ENCODE peak calls at places on chromosomes 13 and 19, in nine cellular contexts. U, C, S, J, M, E, W, X and B are unnamed samples.

GRCh38 chr19:3058821-3059314 is 3.4 kb downstream of the TLE5 start:
- DNase-seq in U (no peak), C (no peak), S (no peak), J (no peak), M (no peak), E (no peak), W (no peak), X (no peak), B (no peak)

GRCh38 chr19:38358071-38358470 is 16.3 kb upstream of the PSMD8 start:
- DNase-seq in U (no peak), C (no peak), S (no peak), J (no peak), M (no peak), E (no peak), W (no peak), X (no peak), B (no peak)

GRCh38 chr19:18967358-18968146 is 26.5 kb upstream of the HOMER3 start:
- DNase-seq in U (no peak), C (no peak), S (peak), J (peak), M (peak), E (peak), W (no peak), X (no peak), B (peak)

GRCh38 chr13:103883152-103883551 is 816.9 kb upstream of the SLC10A2 start:
- DNase-seq in U (no peak), C (no peak), S (peak), J (peak), M (peak), E (peak), W (no peak), X (peak), B (peak)

GRCh38 chr19:38898788-38899446 is 501 bp downstream of the SIRT2 start:
- DNase-seq in U (no peak), C (no peak), S (no peak), J (no peak), M (no peak), E (peak), W (no peak), X (no peak), B (no peak)

GRCh38 chr13:39536274-39536673 is 66.7 kb downstream of the LHFPL6 start:
- DNase-seq in U (no peak), C (no peak), S (no peak), J (no peak), M (no peak), E (no peak), W (no peak), X (no peak), B (no peak)

GRCh38 chr19:46218160-46218559 is 11.4 kb upstream of the IGFL1 start:
- DNase-seq in U (no peak), C (no peak), S (no peak), J (peak), M (no peak), E (no peak), W (peak), X (peak), B (no peak)

GRCh38 chr13:40445557-40445990 is 220.9 kb downstream of the FOXO1 start:
- DNase-seq in U (peak), C (no peak), S (peak), J (peak), M (no peak), E (no peak), W (no peak), X (no peak), B (peak)

GRCh38 chr19:17794731-17795494 is at the start of gene B3GNT3:
- DNase-seq in U (no peak), C (no peak), S (no peak), J (no peak), M (no peak), E (peak), W (peak), X (peak), B (peak)

GRCh38 chr13:26965976-26966375 is 205.4 kb upstream of the GPR12 start:
- DNase-seq in U (no peak), C (no peak), S (no peak), J (no peak), M (no peak), E (no peak), W (no peak), X (no peak), B (no peak)

GRCh38 chr19:58317481-58318072 is 9.2 kb upstream of the ZSCAN22 start:
- DNase-seq in U (no peak), C (no peak), S (no peak), J (peak), M (no peak), E (no peak), W (peak), X (no peak), B (no peak)

GRCh38 chr19:48713041-48713863 is 6.3 kb downstream of the MAMSTR start:
- DNase-seq in U (no peak), C (no peak), S (peak), J (no peak), M (no peak), E (no peak), W (peak), X (no peak), B (no peak)

GRCh38 chr13:93145199-93145598 is 81.4 kb upstream of the GPC6 start:
- DNase-seq in U (no peak), C (no peak), S (no peak), J (no peak), M (no peak), E (no peak), W (no peak), X (no peak), B (no peak)

GRCh38 chr19:46265217-46265828 is 31.5 kb upstream of the HIF3A start:
- DNase-seq in U (peak), C (no peak), S (no peak), J (peak), M (no peak), E (peak), W (peak), X (peak), B (peak)

GRCh38 chr19:10916602-10917001 is 11.8 kb downstream of the YIPF2 start:
- DNase-seq in U (no peak), C (no peak), S (no peak), J (no peak), M (no peak), E (no peak), W (no peak), X (no peak), B (no peak)

GRCh38 chr13:38856065-38856464 is 134.6 kb downstream of the STOML3 start:
- DNase-seq in U (no peak), C (no peak), S (no peak), J (no peak), M (no peak), E (no peak), W (no peak), X (no peak), B (no peak)

GRCh38 chr13:79354285-79354684 is 51.8 kb downstream of the RBM26 start:
- DNase-seq in U (no peak), C (no peak), S (no peak), J (peak), M (no peak), E (no peak), W (no peak), X (no peak), B (no peak)

GRCh38 chr13:25233861-25234260 is 53.4 kb downstream of the MTMR6 start:
- DNase-seq in U (no peak), C (no peak), S (no peak), J (no peak), M (no peak), E (no peak), W (no peak), X (no peak), B (no peak)

GRCh38 chr19:6101291-6101690 is 9.0 kb downstream of the RFX2 start:
- DNase-seq in U (no peak), C (no peak), S (no peak), J (no peak), M (no peak), E (no peak), W (no peak), X (no peak), B (no peak)

GRCh38 chr13:25901460-25902376 is 150.1 kb downstream of the SHISA2 start:
- DNase-seq in U (no peak), C (no peak), S (no peak), J (peak), M (no peak), E (peak), W (no peak), X (no peak), B (no peak)

GRCh38 chr13:33150146-33150545 is 133.9 kb downstream of the KL start:
- DNase-seq in U (no peak), C (no peak), S (no peak), J (peak), M (no peak), E (no peak), W (no peak), X (no peak), B (no peak)

GRCh38 chr13:33487575-33488243 is 202.2 kb upstream of the STARD13 start:
- DNase-seq in U (peak), C (no peak), S (no peak), J (peak), M (no peak), E (no peak), W (peak), X (no peak), B (no peak)

GRCh38 chr13:25899952-25900351 is 151.9 kb downstream of the SHISA2 start:
- DNase-seq in U (no peak), C (no peak), S (no peak), J (no peak), M (no peak), E (no peak), W (no peak), X (no peak), B (no peak)

GRCh38 chr19:54231077-54231931 is 8.5 kb upstream of the LILRB3 start:
- DNase-seq in U (peak), C (no peak), S (peak), J (peak), M (peak), E (peak), W (peak), X (peak), B (peak)

GRCh38 chr13:44393391-44393790 is 19.8 kb downstream of the SERP2 start:
- DNase-seq in U (no peak), C (no peak), S (no peak), J (peak), M (peak), E (peak), W (no peak), X (no peak), B (peak)

GRCh38 chr13:46796129-46796514 is 839 bp downstream of the ESD start:
- DNase-seq in U (no peak), C (no peak), S (no peak), J (no peak), M (no peak), E (no peak), W (peak), X (no peak), B (no peak)

GRCh38 chr13:34587586-34587985 is 354.5 kb upstream of the NBEA start:
- DNase-seq in U (no peak), C (no peak), S (no peak), J (no peak), M (no peak), E (no peak), W (no peak), X (no peak), B (no peak)

GRCh38 chr19:10617409-10618121 is 7.8 kb upstream of the SLC44A2 start:
- DNase-seq in U (no peak), C (no peak), S (no peak), J (no peak), M (no peak), E (peak), W (peak), X (no peak), B (no peak)

GRCh38 chr19:50025022-50025793 is at the start of gene VRK3:
- DNase-seq in U (peak), C (peak), S (peak), J (peak), M (peak), E (peak), W (peak), X (peak), B (peak)
- TF ChIP-seq POLR2A in U (peak), C (peak), S (no peak), J (peak), M (peak), E (peak), W (peak), X (no peak), B (peak)

GRCh38 chr13:99085846-99086148 is 107.9 kb upstream of the DOCK9 start:
- DNase-seq in U (no peak), C (no peak), S (no peak), J (no peak), M (no peak), E (no peak), W (no peak), X (no peak), B (no peak)

GRCh38 chr13:99086149-99086868 is 108.4 kb upstream of the DOCK9 start:
- DNase-seq in U (peak), C (no peak), S (peak), J (peak), M (peak), E (peak), W (peak), X (no peak), B (peak)

GRCh38 chr13:99087954-99088491 is 110.2 kb upstream of the DOCK9 start:
- DNase-seq in U (peak), C (no peak), S (peak), J (no peak), M (no peak), E (no peak), W (peak), X (no peak), B (peak)

GRCh38 chr13:99086869-99087129 is 108.9 kb upstream of the DOCK9 start:
- DNase-seq in U (no peak), C (no peak), S (no peak), J (peak), M (peak), E (peak), W (no peak), X (no peak), B (peak)

GRCh38 chr13:99087130-99087953 is 109.5 kb upstream of the DOCK9 start:
- DNase-seq in U (peak), C (peak), S (peak), J (peak), M (peak), E (peak), W (peak), X (peak), B (peak)
- TF ChIP-seq POLR2AphosphoS5 in U (no peak), C (peak), S (peak), J (peak), M (no peak), E (peak), W (peak), X (peak), B (peak)

GRCh38 chr13:113901231-113901630 is 37.4 kb upstream of the GAS6 start:
- DNase-seq in U (no peak), C (peak), S (no peak), J (no peak), M (no peak), E (no peak), W (no peak), X (no peak), B (no peak)
- TF ChIP-seq POLR2A in U (no peak), C (no peak), S (no peak), J (no peak), M (no peak), E (no peak), W (no peak), X (no peak), B (no peak)

DNA sequence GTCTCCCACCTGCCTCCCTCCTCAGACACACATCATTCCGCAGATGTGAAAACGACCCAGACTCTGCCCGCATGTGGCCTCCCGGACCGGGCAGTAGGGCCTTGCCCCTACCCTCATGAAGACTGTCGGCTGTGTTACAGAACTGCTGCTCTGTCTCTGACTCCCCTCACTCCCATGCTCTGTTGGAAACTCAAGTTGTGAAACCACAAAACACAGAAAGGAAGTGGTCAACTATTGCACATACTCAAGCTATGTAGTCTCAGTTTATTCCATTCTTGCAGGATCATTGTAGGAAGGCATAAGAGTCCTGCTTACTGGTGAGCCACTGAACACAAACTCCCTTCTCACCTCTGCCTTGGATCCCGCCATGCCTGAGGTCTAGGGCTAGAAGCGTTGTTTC is 129.6 kb downstream of the DLEU7 start:
- DNase-seq in U (peak), C (no peak), S (peak), J (no peak), M (no peak), E (no peak), W (no peak), X (no peak), B (peak)
- TF ChIP-seq POLR2AphosphoS5 in U (no peak), C (no peak), S (no peak), J (no peak), M (peak), E (no peak), W (no peak), X (no peak), B (peak)

GRCh38 chr13:73399347-73400216 is 340.8 kb downstream of the KLF5 start:
- DNase-seq in U (no peak), C (no peak), S (no peak), J (no peak), M (no peak), E (peak), W (no peak), X (no peak), B (peak)

GRCh38 chr13:73404581-73404980 is 345.8 kb downstream of the KLF5 start:
- DNase-seq in U (no peak), C (no peak), S (no peak), J (no peak), M (no peak), E (no peak), W (no peak), X (no peak), B (no peak)

GRCh38 chr13:73401769-73402168 is 343.0 kb downstream of the KLF5 start:
- DNase-seq in U (no peak), C (no peak), S (no peak), J (no peak), M (no peak), E (no peak), W (no peak), X (no peak), B (no peak)

GRCh38 chr13:73406454-73406853 is 347.6 kb downstream of the KLF5 start:
- DNase-seq in U (no peak), C (no peak), S (no peak), J (no peak), M (no peak), E (no peak), W (no peak), X (no peak), B (no peak)

GRCh38 chr13:73403362-73404150 is 344.8 kb downstream of the KLF5 start:
- DNase-seq in U (no peak), C (no peak), S (no peak), J (no peak), M (no peak), E (no peak), W (no peak), X (no peak), B (no peak)
- TF ChIP-seq POLR2A in U (no peak), C (no peak), S (no peak), J (no peak), M (no peak), E (no peak), W (no peak), X (no peak), B (no peak)

DNA sequence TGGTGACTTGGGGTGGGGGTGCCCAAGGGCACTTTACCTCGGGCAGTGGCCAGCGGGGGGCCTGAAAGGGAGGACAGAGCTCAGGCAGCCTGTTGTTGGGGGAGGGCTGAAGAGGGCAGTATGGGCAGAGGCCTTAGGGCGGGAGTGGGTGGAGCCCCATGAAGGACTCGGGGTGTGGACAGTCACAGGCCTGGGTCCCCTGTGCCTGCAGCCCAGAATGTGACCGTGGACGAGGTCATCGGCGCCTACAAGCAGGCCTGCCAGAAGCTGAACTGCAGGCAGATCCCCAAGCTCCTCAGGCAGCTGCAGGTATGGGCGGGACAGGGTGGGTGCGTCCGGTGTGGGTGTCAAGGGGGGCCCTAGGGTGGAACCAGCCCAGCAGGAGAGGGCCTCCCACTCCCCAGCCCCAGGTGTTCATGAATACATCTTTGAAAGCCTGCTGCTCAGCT is 22.5 kb downstream of the NKPD1 start:
- DNase-seq in U (peak), C (no peak), S (no peak), J (no peak), M (no peak), E (no peak), W (peak), X (no peak), B (no peak)
- TF ChIP-seq POLR2AphosphoS5 in U (no peak), C (no peak), S (no peak), J (no peak), M (no peak), E (no peak), W (no peak), X (no peak), B (no peak)

GRCh38 chr19:41699968-41700323 is 8.5 kb upstream of the CEACAM5 start:
- DNase-seq in U (no peak), C (no peak), S (no peak), J (no peak), M (no peak), E (no peak), W (no peak), X (no peak), B (peak)

GRCh38 chr19:41698746-41699230 is 9.6 kb upstream of the CEACAM5 start:
- DNase-seq in U (no peak), C (no peak), S (no peak), J (no peak), M (no peak), E (peak), W (no peak), X (no peak), B (peak)

GRCh38 chr19:41700381-41701195 is 7.8 kb upstream of the CEACAM5 start:
- DNase-seq in U (no peak), C (no peak), S (peak), J (no peak), M (no peak), E (no peak), W (no peak), X (no peak), B (peak)

GRCh38 chr19:41697198-41697855 is 9.3 kb upstream of the CEACAM7 start:
- DNase-seq in U (no peak), C (no peak), S (peak), J (no peak), M (no peak), E (no peak), W (no peak), X (no peak), B (peak)

GRCh38 chr19:41699231-41699967 is 9.0 kb upstream of the CEACAM5 start:
- DNase-seq in U (no peak), C (peak), S (peak), J (no peak), M (no peak), E (peak), W (no peak), X (no peak), B (peak)
- TF ChIP-seq POLR2A in U (no peak), C (no peak), S (no peak), J (no peak), M (no peak), E (no peak), W (no peak), X (no peak), B (no peak)

DNA sequence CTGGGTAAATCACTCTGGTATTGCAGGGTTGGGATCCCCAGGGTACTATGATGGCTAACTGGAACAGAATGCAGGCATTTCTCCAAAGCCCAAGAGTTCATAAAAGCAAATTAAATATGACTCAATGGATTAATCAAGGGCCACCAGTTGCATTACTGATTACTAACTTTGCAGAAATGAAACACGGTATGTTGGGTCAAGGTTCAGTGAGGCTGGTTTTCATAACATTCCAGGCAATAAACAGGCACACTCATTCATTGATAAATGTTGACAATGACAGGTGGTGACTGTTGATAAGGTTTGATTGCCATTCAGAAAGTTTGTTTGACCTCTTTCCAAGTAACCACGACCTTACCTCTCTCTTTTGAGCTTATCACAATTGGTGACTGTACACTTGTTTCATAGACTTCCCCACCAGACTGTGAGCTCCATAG is 506 bp upstream of the AP1M1 start:
- DNase-seq in U (no peak), C (no peak), S (no peak), J (peak), M (no peak), E (no peak), W (no peak), X (no peak), B (no peak)
- TF ChIP-seq POLR2AphosphoS5 in U (no peak), C (no peak), S (no peak), J (no peak), M (no peak), E (no peak), W (peak), X (no peak), B (peak)